ENCODE peak calls at places on chromosomes 3 and 15, in eight cellular contexts. Z is posterior cingulate gyrus; G is cardiac muscle cell; M is heart right ventricle; D is midbrain; U is GM20000; V is stimulated activated CD4-positive, alpha-beta T cell treated with anti-CD3 and anti-CD28 coated beads, Interleukin-1b, Interleukin-23, amount 100 ng/mL, for 1 hour; A is astrocyte of the spinal cord. F is an unnamed sample.

GRCh38 chr15:42151736-42152135 is 4.7 kb downstream of the PLA2G4F start:
- DNase-seq in Z (peak), G (no peak), M (no peak), D (no peak), U (no peak), V (no peak), A (no peak), F (no peak)

GRCh38 chr3:43759297-43759782 is 68.6 kb downstream of the ABHD5 start:
- DNase-seq in Z (no peak), G (peak), M (no peak), D (no peak), U (peak), V (no peak), A (peak), F (no peak)

GRCh38 chr3:124258057-124258500 is 266.2 kb upstream of the ROPN1 start:
- DNase-seq in Z (no peak), G (no peak), M (no peak), D (no peak), U (no peak), V (no peak), A (peak), F (no peak)

GRCh38 chr3:17912011-17912760 is 169.8 kb upstream of the TBC1D5 start:
- DNase-seq in Z (no peak), G (no peak), M (no peak), D (no peak), U (no peak), V (no peak), A (no peak), F (no peak)

GRCh38 chr15:81133782-81134461 is at the start of gene CFAP161:
- DNase-seq in Z (peak), G (peak), M (peak), D (peak), U (peak), V (no peak), A (peak), F (no peak)

GRCh38 chr3:133896002-133896761 is 500 bp upstream of the RAB6B start:
- DNase-seq in Z (peak), G (peak), M (no peak), D (peak), U (no peak), V (no peak), A (peak), F (no peak)

GRCh38 chr3:147419062-147419701 is 10.0 kb downstream of the ZIC1 start:
- DNase-seq in Z (peak), G (peak), M (no peak), D (peak), U (peak), V (no peak), A (peak), F (no peak)

GRCh38 chr3:185176756-185177359 is 24.0 kb upstream of the C3orf70 start:
- DNase-seq in Z (no peak), G (peak), M (no peak), D (peak), U (peak), V (no peak), A (peak), F (no peak)

GRCh38 chr3:180804871-180805430 is 107.5 kb upstream of the FXR1 start:
- DNase-seq in Z (no peak), G (peak), M (no peak), D (peak), U (no peak), V (no peak), A (peak), F (no peak)

GRCh38 chr3:15941958-15942357 is 144.2 kb upstream of the ANKRD28 start:
- DNase-seq in Z (no peak), G (no peak), M (no peak), D (no peak), U (no peak), V (no peak), A (no peak), F (no peak)

GRCh38 chr3:59751606-59752005 is 701.8 kb upstream of the CFAP20DC start:
- DNase-seq in Z (no peak), G (no peak), M (no peak), D (no peak), U (no peak), V (no peak), A (no peak), F (no peak)

GRCh38 chr3:126083913-126084514 is at the start of gene SLC41A3:
- DNase-seq in Z (peak), G (peak), M (peak), D (peak), U (peak), V (peak), A (peak), F (peak)

GRCh38 chr3:11818033-11818432 is 28.7 kb downstream of the TAMM41 start:
- DNase-seq in Z (no peak), G (no peak), M (no peak), D (no peak), U (no peak), V (no peak), A (peak), F (no peak)

GRCh38 chr3:195240171-195240701 is 30.7 kb downstream of the XXYLT1 start:
- DNase-seq in Z (peak), G (no peak), M (peak), D (no peak), U (no peak), V (no peak), A (no peak), F (no peak)

GRCh38 chr3:46110701-46111493 is 83.6 kb upstream of the XCR1 start:
- DNase-seq in Z (no peak), G (no peak), M (no peak), D (peak), U (peak), V (no peak), A (peak), F (no peak)

GRCh38 chr15:57419335-57419734 is 43.0 kb downstream of the CGNL1 start:
- DNase-seq in Z (no peak), G (no peak), M (no peak), D (no peak), U (no peak), V (no peak), A (no peak), F (no peak)

GRCh38 chr3:116000315-116000714 is 377.0 kb downstream of the GAP43 start:
- DNase-seq in Z (peak), G (no peak), M (no peak), D (no peak), U (no peak), V (no peak), A (peak), F (no peak)

GRCh38 chr3:34382859-34383258 is 584.4 kb downstream of the PDCD6IP start:
- DNase-seq in Z (no peak), G (no peak), M (no peak), D (no peak), U (no peak), V (no peak), A (no peak), F (no peak)

GRCh38 chr3:23115171-23115877 is 87.8 kb upstream of the UBE2E2 start:
- DNase-seq in Z (no peak), G (no peak), M (no peak), D (no peak), U (no peak), V (no peak), A (no peak), F (no peak)

GRCh38 chr3:66115858-66116654 is 77.3 kb upstream of the MAGI1 start:
- DNase-seq in Z (no peak), G (peak), M (peak), D (no peak), U (no peak), V (no peak), A (peak), F (no peak)

GRCh38 chr3:37986479-37987314 is 3.9 kb upstream of the VILL start:
- DNase-seq in Z (no peak), G (no peak), M (no peak), D (no peak), U (no peak), V (no peak), A (no peak), F (no peak)

F was measured in GM12892.